ENCODE peak calls at places on chromosomes 3 and 15, in six cellular contexts. One of them, this sample, is unnamed.

GRCh38 chr3:115040673-115041286 is 106.3 kb downstream of the ZBTB20 start:
- DNase-seq in RWPE1: peak; percentile 31
- DNase-seq in sigmoid colon: no peak
- DNase-seq in A549: peak; percentile 20
- DNase-seq in cardiac muscle cell: peak; percentile 69
- DNase-seq in iPS DF 6.9: no peak
- DNase-seq in this sample: no peak

GRCh38 chr3:55157736-55158135 is 229.9 kb upstream of the LRTM1 start:
- DNase-seq in iPS DF 6.9: no peak
- DNase-seq in sigmoid colon: no peak
- DNase-seq in RWPE1: no peak
- DNase-seq in cardiac muscle cell: no peak
- DNase-seq in A549: no peak
- DNase-seq in this sample: no peak

GRCh38 chr3:52787672-52788625 is 6.6 kb upstream of the ITIH3 start:
- DNase-seq in A549: no peak
- DNase-seq in RWPE1: no peak
- DNase-seq in sigmoid colon: peak; percentile 62
- DNase-seq in cardiac muscle cell: no peak
- DNase-seq in iPS DF 6.9: no peak
- DNase-seq in this sample: no peak

GRCh38 chr3:102174312-102174712 is 260.5 kb upstream of the ZPLD1 start:
- DNase-seq in RWPE1: no peak
- DNase-seq in A549: no peak
- DNase-seq in iPS DF 6.9: no peak
- DNase-seq in cardiac muscle cell: no peak
- DNase-seq in sigmoid colon: no peak
- DNase-seq in this sample: no peak

GRCh38 chr3:96428097-96428496 is 386.3 kb upstream of the EPHA6 start:
- DNase-seq in RWPE1: no peak
- DNase-seq in A549: no peak
- DNase-seq in cardiac muscle cell: no peak
- DNase-seq in iPS DF 6.9: no peak
- DNase-seq in sigmoid colon: no peak
- DNase-seq in this sample: no peak

GRCh38 chr15:85394552-85395333 is 14.3 kb downstream of the AKAP13 start:
- DNase-seq in iPS DF 6.9: no peak
- DNase-seq in sigmoid colon: no peak
- DNase-seq in cardiac muscle cell: no peak
- DNase-seq in RWPE1: no peak
- DNase-seq in A549: no peak
- DNase-seq in this sample: no peak

GRCh38 chr3:124094496-124094895 is 102.6 kb upstream of the ROPN1 start:
- DNase-seq in RWPE1: no peak
- DNase-seq in A549: no peak
- DNase-seq in sigmoid colon: no peak
- DNase-seq in cardiac muscle cell: peak; percentile 4
- DNase-seq in iPS DF 6.9: no peak
- DNase-seq in this sample: no peak

GRCh38 chr3:159664653-159665052 is 324.0 kb upstream of the IL12A start:
- DNase-seq in cardiac muscle cell: no peak
- DNase-seq in A549: no peak
- DNase-seq in iPS DF 6.9: no peak
- DNase-seq in RWPE1: no peak
- DNase-seq in sigmoid colon: no peak
- DNase-seq in this sample: no peak

GRCh38 chr15:51103330-51103729 is 8.6 kb upstream of the TNFAIP8L3 start:
- DNase-seq in RWPE1: no peak
- DNase-seq in A549: no peak
- DNase-seq in iPS DF 6.9: no peak
- DNase-seq in sigmoid colon: no peak
- DNase-seq in cardiac muscle cell: peak; percentile 58
- DNase-seq in this sample: no peak

GRCh38 chr15:49380912-49381311 is 42.1 kb upstream of the FGF7 start:
- DNase-seq in sigmoid colon: no peak
- DNase-seq in A549: no peak
- DNase-seq in cardiac muscle cell: no peak
- DNase-seq in RWPE1: no peak
- DNase-seq in iPS DF 6.9: peak; percentile 4
- DNase-seq in this sample: no peak

GRCh38 chr3:128011140-128011539 is 41.1 kb upstream of the SEC61A1 start:
- DNase-seq in iPS DF 6.9: peak; percentile 66
- DNase-seq in RWPE1: peak; percentile 71
- DNase-seq in A549: peak; percentile 33
- DNase-seq in cardiac muscle cell: peak; percentile 38
- DNase-seq in sigmoid colon: no peak
- DNase-seq in this sample: peak; percentile 18

GRCh38 chr15:51874751-51875644 is 45.5 kb downstream of the TMOD3 start:
- DNase-seq in A549: peak; percentile 85
- DNase-seq in sigmoid colon: peak; percentile 67
- DNase-seq in RWPE1: peak; percentile 95
- DNase-seq in iPS DF 6.9: no peak
- DNase-seq in cardiac muscle cell: peak; percentile 96
- DNase-seq in this sample: peak; percentile 97

GRCh38 chr3:149042766-149043386 is 43.5 kb downstream of the HLTF start:
- DNase-seq in sigmoid colon: no peak
- DNase-seq in A549: no peak
- DNase-seq in iPS DF 6.9: no peak
- DNase-seq in RWPE1: no peak
- DNase-seq in cardiac muscle cell: peak; percentile 48
- DNase-seq in this sample: peak; percentile 29

GRCh38 chr3:78642471-78642870 is 1125.3 kb downstream of the ROBO1 start:
- DNase-seq in cardiac muscle cell: no peak
- DNase-seq in RWPE1: no peak
- DNase-seq in sigmoid colon: no peak
- DNase-seq in A549: no peak
- DNase-seq in iPS DF 6.9: no peak
- DNase-seq in this sample: no peak

GRCh38 chr3:127803619-127804018 is 18.7 kb downstream of the MGLL start:
- DNase-seq in sigmoid colon: no peak
- DNase-seq in iPS DF 6.9: no peak
- DNase-seq in cardiac muscle cell: peak; percentile 67
- DNase-seq in RWPE1: peak; percentile 88
- DNase-seq in A549: peak; percentile 78
- DNase-seq in this sample: peak; percentile 90

GRCh38 chr3:179474480-179474879 is 23.2 kb upstream of the GNB4 start:
- DNase-seq in cardiac muscle cell: no peak
- DNase-seq in iPS DF 6.9: no peak
- DNase-seq in A549: no peak
- DNase-seq in sigmoid colon: no peak
- DNase-seq in RWPE1: no peak
- DNase-seq in this sample: no peak

GRCh38 chr3:78926523-78926922 is 841.3 kb downstream of the ROBO1 start:
- DNase-seq in RWPE1: no peak
- DNase-seq in cardiac muscle cell: no peak
- DNase-seq in sigmoid colon: no peak
- DNase-seq in iPS DF 6.9: no peak
- DNase-seq in A549: no peak
- DNase-seq in this sample: no peak

GRCh38 chr3:20054549-20054987 is 14.3 kb downstream of the KAT2B start:
- DNase-seq in cardiac muscle cell: peak; percentile 72
- DNase-seq in A549: peak; percentile 92
- DNase-seq in RWPE1: peak; percentile 89
- DNase-seq in sigmoid colon: peak; percentile 69
- DNase-seq in iPS DF 6.9: no peak
- DNase-seq in this sample: peak; percentile 99

GRCh38 chr3:71987828-71988227 is 202.9 kb upstream of the PROK2 start:
- DNase-seq in RWPE1: no peak
- DNase-seq in A549: no peak
- DNase-seq in cardiac muscle cell: no peak
- DNase-seq in iPS DF 6.9: no peak
- DNase-seq in sigmoid colon: no peak
- DNase-seq in this sample: no peak

GRCh38 chr3:111936967-111937366 is 41.9 kb upstream of the ABHD10 start:
- DNase-seq in A549: no peak
- DNase-seq in sigmoid colon: no peak
- DNase-seq in cardiac muscle cell: peak; percentile 24
- DNase-seq in RWPE1: peak; percentile 32
- DNase-seq in iPS DF 6.9: no peak
- DNase-seq in this sample: no peak

GRCh38 chr15:64702816-64703631 is 72.4 kb downstream of the RBPMS2 start:
- DNase-seq in cardiac muscle cell: peak; percentile 96
- DNase-seq in sigmoid colon: peak; percentile 98
- DNase-seq in iPS DF 6.9: no peak
- DNase-seq in A549: peak; percentile 98
- DNase-seq in RWPE1: peak; percentile 98
- DNase-seq in this sample: no peak
- H3K27ac ChIP-seq in cardiac muscle cell: peak overlapping the region; percentile 92
- H3K27ac ChIP-seq in sigmoid colon: peak overlapping the region; percentile 90
- H3K27ac ChIP-seq in iPS DF 6.9: no peak overlapping the region
- H3K27ac ChIP-seq in A549: peak overlapping the region; percentile 94
- H3K27ac ChIP-seq in RWPE1: peak overlapping the region; percentile 70
- H3K27ac ChIP-seq in this sample: peak overlapping the region; percentile 14

DNA sequence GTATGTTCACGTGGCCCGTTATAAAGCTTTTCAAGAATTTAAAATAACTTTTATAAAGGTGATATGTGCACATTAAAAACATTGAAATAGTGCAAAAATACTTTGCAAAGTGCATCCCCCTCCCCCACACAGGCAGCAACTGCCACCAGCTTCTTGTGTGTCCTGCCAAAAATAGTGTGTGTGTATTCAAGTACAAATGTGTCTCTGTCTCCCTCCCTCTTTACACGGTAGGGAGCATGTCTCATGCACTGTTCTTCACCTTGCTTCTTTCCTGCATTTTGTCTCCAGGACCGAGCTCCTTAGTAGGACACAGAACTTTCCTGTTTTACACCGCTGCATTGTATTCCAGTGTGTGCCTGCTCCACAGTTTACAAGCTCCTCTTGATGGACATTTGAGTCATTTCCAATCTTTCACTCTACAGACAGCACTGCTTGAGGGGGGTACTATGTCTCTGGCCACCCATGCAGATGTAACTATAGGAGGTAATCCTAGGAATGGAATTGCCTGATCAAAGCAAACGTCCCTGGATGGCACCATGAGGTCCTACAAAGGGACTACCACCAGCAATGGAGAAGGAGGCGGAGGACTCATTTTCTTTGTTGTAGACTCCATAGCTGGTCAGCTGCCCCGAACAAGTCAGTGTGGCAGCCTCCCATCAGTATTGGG is 52.4 kb downstream of the SLC6A6 start:
- DNase-seq in cardiac muscle cell: no peak
- DNase-seq in A549: no peak
- DNase-seq in iPS DF 6.9: no peak
- DNase-seq in RWPE1: no peak
- DNase-seq in sigmoid colon: no peak
- DNase-seq in this sample: no peak
- H3K27ac ChIP-seq in cardiac muscle cell: no peak overlapping the region
- H3K27ac ChIP-seq in A549: peak overlapping the region; percentile 90
- H3K27ac ChIP-seq in iPS DF 6.9: no peak overlapping the region
- H3K27ac ChIP-seq in RWPE1: peak overlapping the region; percentile 17
- H3K27ac ChIP-seq in sigmoid colon: peak overlapping the region; percentile 90
- H3K27ac ChIP-seq in this sample: no peak overlapping the region

DNA sequence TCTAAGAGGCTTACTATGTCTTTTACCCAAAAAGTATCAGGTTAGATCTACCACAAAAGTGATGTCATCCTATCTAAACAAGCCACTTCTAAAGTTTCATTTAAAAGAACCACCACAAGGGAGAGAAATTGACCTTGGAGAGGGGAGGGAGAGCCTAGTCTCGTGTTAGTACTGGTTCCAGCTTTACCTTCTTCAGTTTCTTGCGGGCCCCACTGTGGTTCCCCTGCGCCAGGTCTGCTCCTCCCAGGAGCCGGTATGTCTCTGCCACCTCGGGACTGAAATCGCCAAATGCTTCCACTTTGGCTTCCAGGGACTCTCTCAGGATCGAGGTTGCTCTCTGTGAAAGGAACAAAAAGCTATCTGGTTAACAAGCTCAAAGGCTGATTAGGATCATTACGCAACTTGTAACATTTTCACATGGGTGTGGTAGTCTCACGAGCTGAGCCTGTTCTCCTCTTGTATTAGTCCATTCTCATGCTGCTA is 51.1 kb downstream of the SYNM start:
- DNase-seq in iPS DF 6.9: no peak
- DNase-seq in sigmoid colon: no peak
- DNase-seq in A549: no peak
- DNase-seq in cardiac muscle cell: peak; percentile 10
- DNase-seq in RWPE1: peak; percentile 17
- DNase-seq in this sample: peak; percentile 27
- H3K27ac ChIP-seq in iPS DF 6.9: no peak overlapping the region
- H3K27ac ChIP-seq in sigmoid colon: no peak overlapping the region
- H3K27ac ChIP-seq in A549: no peak overlapping the region
- H3K27ac ChIP-seq in cardiac muscle cell: no peak overlapping the region
- H3K27ac ChIP-seq in RWPE1: no peak overlapping the region
- H3K27ac ChIP-seq in this sample: no peak overlapping the region

GRCh38 chr15:101420232-101420631 is 69.3 kb downstream of the PCSK6 start:
- DNase-seq in A549: no peak
- DNase-seq in sigmoid colon: no peak
- DNase-seq in RWPE1: no peak
- DNase-seq in cardiac muscle cell: no peak
- DNase-seq in iPS DF 6.9: no peak
- DNase-seq in this sample: no peak
- H3K27ac ChIP-seq in A549: no peak overlapping the region
- H3K27ac ChIP-seq in sigmoid colon: no peak overlapping the region
- H3K27ac ChIP-seq in RWPE1: no peak overlapping the region
- H3K27ac ChIP-seq in cardiac muscle cell: no peak overlapping the region
- H3K27ac ChIP-seq in iPS DF 6.9: no peak overlapping the region
- H3K27ac ChIP-seq in this sample: no peak overlapping the region

GRCh38 chr3:9717563-9717962 is 13.9 kb downstream of the CPNE9 start:
- DNase-seq in iPS DF 6.9: no peak
- DNase-seq in A549: no peak
- DNase-seq in cardiac muscle cell: no peak
- DNase-seq in RWPE1: no peak
- DNase-seq in sigmoid colon: no peak
- DNase-seq in this sample: no peak

GRCh38 chr3:9721698-9722057 is 9.9 kb upstream of the BRPF1 start:
- DNase-seq in sigmoid colon: no peak
- DNase-seq in A549: no peak
- DNase-seq in cardiac muscle cell: no peak
- DNase-seq in RWPE1: no peak
- DNase-seq in iPS DF 6.9: no peak
- DNase-seq in this sample: no peak

GRCh38 chr3:9717050-9717555 is 13.5 kb downstream of the CPNE9 start:
- DNase-seq in sigmoid colon: no peak
- DNase-seq in cardiac muscle cell: no peak
- DNase-seq in RWPE1: no peak
- DNase-seq in A549: no peak
- DNase-seq in iPS DF 6.9: no peak
- DNase-seq in this sample: no peak

GRCh38 chr3:9718118-9718517 is 13.4 kb upstream of the BRPF1 start:
- DNase-seq in cardiac muscle cell: no peak
- DNase-seq in RWPE1: no peak
- DNase-seq in iPS DF 6.9: no peak
- DNase-seq in A549: no peak
- DNase-seq in sigmoid colon: no peak
- DNase-seq in this sample: no peak

DNA sequence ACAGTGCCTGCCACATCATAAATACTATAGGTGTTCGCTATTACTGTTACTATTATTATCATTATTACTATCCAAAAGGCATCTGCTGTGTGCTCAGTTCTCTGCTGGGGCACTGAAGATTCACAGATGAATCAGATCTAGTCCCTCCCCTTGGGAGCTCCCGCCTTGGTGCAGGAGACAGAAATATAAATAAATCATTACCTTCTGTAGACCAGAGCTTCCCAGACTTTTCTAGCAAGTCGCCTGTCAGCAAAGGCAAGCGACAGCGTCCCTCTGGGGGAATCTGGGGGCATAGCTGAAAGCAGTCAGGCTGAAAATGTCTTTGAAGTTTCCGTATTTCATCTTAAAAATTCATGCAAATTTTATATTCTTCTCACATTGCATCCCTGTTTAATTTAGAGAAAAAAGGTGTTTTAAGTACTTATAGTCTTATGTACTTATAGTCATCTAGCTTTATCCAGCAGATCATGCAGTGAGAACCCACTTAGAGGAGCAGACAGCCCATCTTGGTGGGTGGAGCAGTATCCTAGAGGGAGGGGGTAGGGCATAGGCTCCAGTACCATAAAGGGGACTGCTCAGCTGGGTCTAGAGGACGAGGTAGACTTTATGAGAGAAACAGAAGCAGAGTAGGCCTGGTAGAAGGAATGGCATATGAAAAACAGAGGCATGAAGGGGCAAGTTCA is 10.4 kb upstream of the BRPF1 start:
- DNase-seq in sigmoid colon: no peak
- DNase-seq in cardiac muscle cell: no peak
- DNase-seq in A549: no peak
- DNase-seq in RWPE1: no peak
- DNase-seq in iPS DF 6.9: no peak
- DNase-seq in this sample: no peak
- H3K27ac ChIP-seq in sigmoid colon: no peak overlapping the region
- H3K27ac ChIP-seq in cardiac muscle cell: no peak overlapping the region
- H3K27ac ChIP-seq in A549: no peak overlapping the region
- H3K27ac ChIP-seq in RWPE1: no peak overlapping the region
- H3K27ac ChIP-seq in iPS DF 6.9: no peak overlapping the region
- H3K27ac ChIP-seq in this sample: no peak overlapping the region